ENCODE peak calls at places on chromosomes 6 and 20, in eight cellular contexts. O, L, T, N, A, P, K and S are unnamed samples.

GRCh38 chr20:60579941-60580515 is 621.8 kb downstream of the CDH26 start:
- DNase-seq in O (no peak), L (no peak), T (peak), N (no peak), A (no peak), P (no peak), K (no peak), S (no peak)

GRCh38 chr6:72809701-72810379 is 188.0 kb downstream of the KCNQ5 start:
- DNase-seq in O (no peak), L (no peak), T (no peak), N (peak), A (no peak), P (no peak), K (no peak), S (peak)

GRCh38 chr6:89895273-89895874 is 1.1 kb downstream of the GJA10 start:
- DNase-seq in O (peak), L (peak), T (peak), N (peak), A (peak), P (peak), K (peak), S (peak)

GRCh38 chr6:72621243-72622093 is at the start of gene KCNQ5:
- DNase-seq in O (peak), L (no peak), T (peak), N (no peak), A (no peak), P (peak), K (no peak), S (peak)

GRCh38 chr20:8535403-8536003 is 403.4 kb downstream of the PLCB1 start:
- DNase-seq in O (peak), L (peak), T (no peak), N (no peak), A (peak), P (no peak), K (no peak), S (no peak)

GRCh38 chr20:63978319-63979220 is 872 bp downstream of the SAMD10 start:
- DNase-seq in O (peak), L (peak), T (peak), N (peak), A (peak), P (peak), K (no peak), S (no peak)

GRCh38 chr6:34531580-34532201 is 24.4 kb downstream of the SPDEF start:
- DNase-seq in O (no peak), L (peak), T (no peak), N (peak), A (peak), P (peak), K (no peak), S (peak)

GRCh38 chr6:15535495-15536200 is 127.2 kb downstream of the DTNBP1 start:
- DNase-seq in O (no peak), L (no peak), T (no peak), N (peak), A (no peak), P (no peak), K (no peak), S (no peak)

GRCh38 chr6:158047120-158047518 is 65.5 kb downstream of the SYNJ2 start:
- DNase-seq in O (peak), L (no peak), T (no peak), N (peak), A (peak), P (no peak), K (no peak), S (peak)

GRCh38 chr6:113909224-113909856 is 52.2 kb downstream of the MARCKS start:
- DNase-seq in O (peak), L (peak), T (peak), N (peak), A (no peak), P (no peak), K (peak), S (peak)

GRCh38 chr20:51132286-51132810 is 109.4 kb upstream of the KCNG1 start:
- DNase-seq in O (peak), L (no peak), T (no peak), N (peak), A (no peak), P (peak), K (no peak), S (no peak)

GRCh38 chr6:124742971-124743370 is 219.3 kb upstream of the RNF217 start:
- DNase-seq in O (no peak), L (no peak), T (peak), N (no peak), A (no peak), P (no peak), K (no peak), S (peak)

GRCh38 chr6:90406142-90406794 is 109.6 kb upstream of the BACH2 start:
- DNase-seq in O (peak), L (no peak), T (peak), N (peak), A (no peak), P (no peak), K (no peak), S (peak)

GRCh38 chr20:63941282-63942060 is 14.7 kb downstream of the UCKL1 start:
- DNase-seq in O (peak), L (no peak), T (peak), N (no peak), A (peak), P (peak), K (no peak), S (no peak)

GRCh38 chr6:72620866-72621242 is 1.0 kb upstream of the KCNQ5 start:
- DNase-seq in O (no peak), L (no peak), T (no peak), N (no peak), A (no peak), P (peak), K (no peak), S (no peak)

GRCh38 chr20:60224914-60225313 is 266.7 kb downstream of the CDH26 start:
- DNase-seq in O (peak), L (no peak), T (peak), N (no peak), A (peak), P (peak), K (no peak), S (peak)

GRCh38 chr6:16371401-16371800 is 133.0 kb downstream of the GMPR start:
- DNase-seq in O (no peak), L (no peak), T (no peak), N (no peak), A (no peak), P (no peak), K (no peak), S (no peak)

GRCh38 chr6:36404164-36404563 is 16.7 kb upstream of the ETV7 start:
- DNase-seq in O (no peak), L (no peak), T (no peak), N (no peak), A (no peak), P (no peak), K (no peak), S (no peak)

GRCh38 chr6:106509420-106510089 is 119.7 kb downstream of the RTN4IP1 start:
- DNase-seq in O (no peak), L (no peak), T (no peak), N (no peak), A (peak), P (peak), K (peak), S (peak)
- H3K9ac ChIP-seq in O (no peak), L (no peak), T (no peak), N (no peak), A (peak), P (no peak), K (no peak), S (no peak)

GRCh38 chr6:137872071-137872470 is 5.0 kb downstream of the TNFAIP3 start:
- DNase-seq in O (peak), L (peak), T (peak), N (peak), A (no peak), P (no peak), K (no peak), S (peak)

GRCh38 chr6:137870744-137871247 is 3.7 kb downstream of the TNFAIP3 start:
- DNase-seq in O (no peak), L (no peak), T (peak), N (peak), A (peak), P (no peak), K (no peak), S (no peak)

GRCh38 chr6:137869781-137870180 is 2.7 kb downstream of the TNFAIP3 start:
- DNase-seq in O (no peak), L (no peak), T (no peak), N (no peak), A (no peak), P (no peak), K (no peak), S (no peak)

GRCh38 chr6:137870286-137870685 is 3.2 kb downstream of the TNFAIP3 start:
- DNase-seq in O (no peak), L (no peak), T (no peak), N (no peak), A (no peak), P (no peak), K (no peak), S (no peak)

GRCh38 chr6:137871299-137871698 is 4.2 kb downstream of the TNFAIP3 start:
- DNase-seq in O (no peak), L (no peak), T (no peak), N (no peak), A (no peak), P (no peak), K (no peak), S (no peak)
- H3K9ac ChIP-seq in O (no peak), L (no peak), T (peak), N (no peak), A (peak), P (no peak), K (no peak), S (no peak)

GRCh38 chr6:136608991-136609390 is 58.8 kb upstream of the MAP7 start:
- DNase-seq in O (peak), L (peak), T (peak), N (peak), A (no peak), P (no peak), K (no peak), S (peak)
- H3K9ac ChIP-seq in O (no peak), L (no peak), T (peak), N (peak), A (no peak), P (no peak), K (no peak), S (no peak)

GRCh38 chr20:11919046-11919445 is 1.4 kb downstream of the BTBD3 start:
- DNase-seq in O (no peak), L (no peak), T (no peak), N (peak), A (no peak), P (no peak), K (no peak), S (peak)

GRCh38 chr20:11918280-11918952 is 723 bp downstream of the BTBD3 start:
- DNase-seq in O (peak), L (peak), T (no peak), N (no peak), A (no peak), P (no peak), K (no peak), S (peak)

GRCh38 chr20:11920083-11920482 is 2.4 kb downstream of the BTBD3 start:
- DNase-seq in O (no peak), L (no peak), T (no peak), N (no peak), A (no peak), P (no peak), K (no peak), S (no peak)

GRCh38 chr20:11921326-11921725 is 3.6 kb downstream of the BTBD3 start:
- DNase-seq in O (no peak), L (no peak), T (no peak), N (no peak), A (no peak), P (no peak), K (no peak), S (peak)

GRCh38 chr20:11919571-11919970 is 1.9 kb downstream of the BTBD3 start:
- DNase-seq in O (no peak), L (no peak), T (no peak), N (no peak), A (no peak), P (no peak), K (no peak), S (no peak)
- H3K9ac ChIP-seq in O (no peak), L (no peak), T (no peak), N (no peak), A (no peak), P (no peak), K (no peak), S (peak)

GRCh38 chr20:53129557-53129956 is 157.4 kb downstream of the TSHZ2 start:
- DNase-seq in O (peak), L (no peak), T (no peak), N (no peak), A (no peak), P (no peak), K (no peak), S (no peak)
- H3K9ac ChIP-seq in O (peak), L (no peak), T (no peak), N (no peak), A (no peak), P (no peak), K (no peak), S (no peak)

GRCh38 chr6:28838634-28839442 is 84.9 kb downstream of the TRIM27 start:
- DNase-seq in O (peak), L (peak), T (peak), N (peak), A (peak), P (peak), K (peak), S (peak)
- H3K9ac ChIP-seq in O (peak), L (peak), T (peak), N (peak), A (peak), P (peak), K (peak), S (no peak)